ENCODE peak calls at places on chromosomes 5 and 9, in seven cellular contexts. Z, B, V, Y, W, G and T are unnamed samples.

GRCh38 chr5:66436721-66437120 is 159.5 kb upstream of the MAST4 start:
- DNase-seq in V (peak; percentile 6), Y (no peak), W (no peak), G (no peak), B (no peak), Z (no peak), T (peak; percentile 14)

GRCh38 chr9:95981741-95982390 is 106.4 kb downstream of the ERCC6L2 start:
- DNase-seq in B (no peak), Y (no peak), W (no peak), Z (no peak), G (no peak), V (no peak), T (no peak)

GRCh38 chr9:14530301-14530700 is 162.9 kb downstream of the ZDHHC21 start:
- DNase-seq in G (no peak), Z (no peak), B (no peak), V (no peak), Y (no peak), W (no peak), T (no peak)

GRCh38 chr9:2017209-2017458 is 2.0 kb downstream of the SMARCA2 start:
- DNase-seq in V (no peak), G (no peak), Z (no peak), Y (no peak), B (no peak), W (no peak), T (no peak)

GRCh38 chr5:104628906-104629305 is 1066.3 kb upstream of the NUDT12 start:
- DNase-seq in G (no peak), V (no peak), Z (no peak), W (no peak), Y (no peak), B (peak; percentile 9), T (no peak)

GRCh38 chr5:138140268-138140667 is 1.0 kb upstream of the NME5 start:
- DNase-seq in G (no peak), Z (no peak), B (no peak), Y (no peak), W (no peak), V (no peak), T (no peak)

GRCh38 chr9:105242557-105242956 is 1.9 kb upstream of the SLC44A1 start:
- DNase-seq in W (no peak), Y (no peak), G (no peak), B (peak; percentile 74), V (no peak), Z (no peak), T (no peak)

GRCh38 chr9:8604201-8604600 is 804.6 kb upstream of the DMAC1 start:
- DNase-seq in Y (no peak), G (no peak), W (no peak), V (no peak), B (no peak), Z (no peak), T (no peak)

GRCh38 chr5:143635146-143635752 is 176.7 kb upstream of the HMHB1 start:
- DNase-seq in W (no peak), Z (no peak), B (peak; percentile 55), V (peak; percentile 75), G (no peak), Y (no peak), T (peak; percentile 25)

GRCh38 chr5:158116965-158117364 is 258.0 kb upstream of the CLINT1 start:
- DNase-seq in Y (peak; percentile 26), B (no peak), V (no peak), G (no peak), W (no peak), Z (no peak), T (no peak)

GRCh38 chr9:129383415-129384088 is 205.5 kb upstream of the IER5L start:
- DNase-seq in V (no peak), Y (peak; percentile 73), B (peak; percentile 66), W (peak; percentile 82), G (peak; percentile 80), Z (peak; percentile 90), T (peak; percentile 63)

GRCh38 chr9:98791147-98792095 is 4.9 kb downstream of the ANKS6 start:
- DNase-seq in V (peak; percentile 50), Y (peak; percentile 94), G (peak; percentile 88), W (peak; percentile 66), Z (peak; percentile 84), B (peak; percentile 96), T (peak; percentile 86)

GRCh38 chr9:135951889-135952663 is 9.1 kb downstream of the UBAC1 start:
- DNase-seq in Z (no peak), B (no peak), Y (peak; percentile 96), W (no peak), V (no peak), G (no peak), T (no peak)

GRCh38 chr9:114096041-114096511 is 3.0 kb downstream of the KIF12 start:
- DNase-seq in G (no peak), B (no peak), V (no peak), Y (no peak), Z (no peak), W (no peak), T (peak; percentile 22)

GRCh38 chr5:2869471-2869870 is 118.0 kb upstream of the IRX2 start:
- DNase-seq in W (no peak), Y (no peak), Z (no peak), V (no peak), G (no peak), B (no peak), T (no peak)

GRCh38 chr5:73393606-73394489 is 54.7 kb downstream of the FOXD1 start:
- DNase-seq in B (no peak), G (no peak), Y (no peak), W (no peak), Z (no peak), V (no peak), T (no peak)

DNA sequence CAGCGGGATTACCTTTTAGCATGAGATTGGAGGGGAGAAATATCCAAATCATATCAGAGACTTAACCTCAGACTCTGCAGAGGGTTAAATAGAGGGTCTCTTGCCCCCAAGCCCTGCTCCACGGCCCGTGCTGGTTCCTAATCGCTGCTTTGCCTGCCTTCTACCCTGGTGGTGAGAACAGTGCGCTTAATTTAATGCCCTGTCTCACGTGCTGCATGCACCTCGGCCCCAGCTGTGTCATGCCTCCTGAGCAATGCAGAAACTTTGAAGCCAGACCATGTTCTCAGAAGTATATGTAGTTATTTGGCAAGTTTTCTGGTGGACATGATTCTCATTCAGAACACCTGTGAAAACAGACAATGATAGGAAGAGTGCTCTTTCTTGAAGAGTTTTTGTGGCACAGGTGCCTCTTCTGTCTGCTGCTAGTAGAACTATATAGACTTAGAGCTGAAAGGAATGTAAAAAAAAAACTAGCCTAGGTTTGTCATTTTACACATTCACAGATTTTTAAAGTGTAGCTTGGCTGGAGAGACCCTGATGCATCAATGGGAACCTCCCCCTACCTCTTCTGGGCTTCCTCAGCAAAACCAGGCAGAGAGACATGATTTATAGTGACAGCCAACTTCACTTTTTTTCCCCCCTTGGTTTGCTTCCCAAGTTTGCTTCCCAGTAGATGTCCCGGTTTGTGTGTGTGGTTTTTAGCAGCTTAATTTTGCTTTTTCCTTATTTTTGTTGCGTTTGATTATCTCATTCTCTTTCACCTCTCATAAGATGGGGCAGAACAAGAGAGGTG is 1.6 kb downstream of the OTULIN start:
- DNase-seq in V (peak; percentile 41), G (no peak), Y (peak; percentile 63), B (no peak), W (peak; percentile 32), Z (no peak), T (peak; percentile 46)
- TF ChIP-seq CTCF in V (no peak), G (no peak), Y (peak; percentile 34), B (no peak), W (no peak), Z (no peak), T (no peak)

DNA sequence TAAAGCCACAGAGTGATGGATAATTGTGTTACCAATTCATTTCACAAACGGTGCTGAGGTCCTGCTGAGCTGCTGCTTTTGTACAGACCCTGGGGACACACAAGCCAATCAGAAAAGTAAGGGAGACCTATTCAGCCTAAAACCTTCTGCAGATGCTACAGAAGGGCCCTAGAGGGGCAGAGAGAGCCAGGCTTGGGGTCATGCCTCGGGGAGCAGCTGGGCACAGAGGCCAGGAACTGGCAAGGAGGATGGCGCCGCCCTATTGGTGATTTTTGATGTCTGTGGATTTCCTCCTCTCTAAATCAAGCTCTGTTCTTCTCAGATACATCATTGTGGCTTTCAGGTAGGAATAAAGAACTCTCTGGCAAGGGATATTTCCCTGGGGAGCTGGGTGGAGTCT is 181.9 kb downstream of the ZNF462 start:
- DNase-seq in V (no peak), B (no peak), W (no peak), Z (no peak), G (no peak), Y (no peak), T (peak; percentile 43)
- TF ChIP-seq CTCF in V (peak; percentile 6), B (peak; percentile 7), W (no peak), Z (no peak), G (no peak), Y (peak; percentile 42), T (no peak)

DNA sequence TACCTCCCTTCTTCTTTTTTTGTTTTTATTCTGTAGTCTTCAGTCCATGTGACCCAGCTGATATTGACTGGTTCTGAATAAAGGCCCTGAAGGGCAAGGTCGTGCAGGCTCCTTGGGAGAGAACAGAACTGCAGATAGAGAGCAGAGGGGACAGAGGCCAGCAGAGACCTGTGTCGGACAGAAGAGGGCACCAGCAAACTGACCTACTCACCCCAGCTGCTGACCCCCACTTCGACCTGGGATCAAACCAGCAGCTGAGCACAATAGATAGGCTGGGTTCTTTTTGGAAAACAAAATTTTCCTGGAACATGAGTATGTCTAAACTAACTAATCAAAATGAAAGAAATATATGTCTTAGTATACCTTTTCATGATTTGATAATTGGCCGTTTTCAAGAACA is 695.1 kb downstream of the NR2F1-AS1 start:
- DNase-seq in B (no peak), W (no peak), Y (no peak), G (no peak), V (peak; percentile 53), Z (no peak), T (no peak)
- TF ChIP-seq CTCF in B (peak; percentile 12), W (no peak), Y (peak; percentile 14), G (no peak), V (peak; percentile 88), Z (no peak), T (peak; percentile 39)

GRCh38 chr5:150162142-150162513 is 4.5 kb upstream of the CDX1 start:
- DNase-seq in W (no peak), Y (no peak), G (no peak), B (no peak), Z (no peak), V (no peak), T (no peak)

GRCh38 chr5:150163035-150163434 is 3.5 kb upstream of the CDX1 start:
- DNase-seq in Z (no peak), B (no peak), W (no peak), G (no peak), Y (no peak), V (no peak), T (no peak)

GRCh38 chr5:150164211-150164610 is 2.4 kb upstream of the CDX1 start:
- DNase-seq in B (no peak), Y (no peak), W (no peak), V (no peak), Z (no peak), G (no peak), T (no peak)

GRCh38 chr5:150164640-150165039 is 1.9 kb upstream of the CDX1 start:
- DNase-seq in B (no peak), G (no peak), Z (no peak), Y (no peak), V (no peak), W (no peak), T (no peak)

DNA sequence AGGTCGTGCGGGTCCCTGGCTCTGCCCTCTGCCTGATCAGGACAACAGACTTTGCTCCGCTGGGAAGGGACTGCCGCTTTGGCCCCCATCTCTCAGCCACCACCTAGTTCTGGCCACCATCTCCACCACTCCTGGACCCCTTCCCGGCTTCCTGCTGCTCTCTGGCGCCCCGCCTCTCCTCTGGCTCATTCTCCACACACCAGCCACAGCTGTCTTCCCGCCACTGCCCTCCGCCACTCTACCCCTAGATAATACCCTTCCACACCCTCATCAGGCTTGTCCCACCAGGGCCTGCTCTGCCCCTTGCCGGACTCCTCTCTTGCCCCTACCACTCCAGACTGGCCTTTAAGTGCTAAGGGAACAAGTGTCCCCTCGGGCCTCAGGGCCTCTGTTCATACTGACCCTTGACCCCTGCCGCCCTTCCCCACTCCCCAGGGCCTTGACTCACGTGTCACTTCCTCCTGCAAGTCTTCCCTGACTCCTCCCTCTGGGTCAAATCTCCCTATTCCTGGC is 3.0 kb upstream of the CDX1 start:
- DNase-seq in Z (peak; percentile 59), W (no peak), G (no peak), Y (no peak), V (no peak), B (no peak), T (no peak)
- TF ChIP-seq CTCF in Z (no peak), W (no peak), G (no peak), Y (no peak), V (peak; percentile 72), B (peak; percentile 28), T (no peak)